ENCODE peak calls at places on chromosomes 16 and 17, in seven cellular contexts. B is NB4, A is keratinocyte, U is AG20443, R is Calu3, P is cardiac muscle cell, T is NCI-H1105. O is an unnamed sample.

GRCh38 chr17:37543527-37544122 is 53.9 kb downstream of the DUSP14 start:
- DNase-seq in B (no peak), A (no peak), U (no peak), R (no peak), P (no peak), T (no peak), O (no peak)

GRCh38 chr16:84266451-84266850 is 26.6 kb upstream of the KCNG4 start:
- DNase-seq in B (peak), A (no peak), U (peak), R (peak), P (peak), T (no peak), O (peak)

GRCh38 chr17:28130455-28130854 is 88.0 kb downstream of the NLK start:
- DNase-seq in B (no peak), A (no peak), U (no peak), R (no peak), P (no peak), T (no peak), O (no peak)

GRCh38 chr16:66740533-66740932 is 10.9 kb downstream of the DYNC1LI2 start:
- DNase-seq in B (no peak), A (no peak), U (peak), R (peak), P (no peak), T (no peak), O (no peak)

GRCh38 chr16:25014500-25015147 is 545 bp downstream of the ARHGAP17 start:
- DNase-seq in B (peak), A (no peak), U (peak), R (peak), P (peak), T (peak), O (peak)

GRCh38 chr16:56421976-56422669 is 3.2 kb downstream of the AMFR start:
- DNase-seq in B (no peak), A (no peak), U (no peak), R (no peak), P (no peak), T (no peak), O (no peak)

GRCh38 chr17:76246080-76247066 is 6.1 kb upstream of the RNF157 start:
- DNase-seq in B (peak), A (no peak), U (no peak), R (no peak), P (peak), T (no peak), O (no peak)

GRCh38 chr16:2024026-2024425 is 2.7 kb upstream of the NHERF2 start:
- DNase-seq in B (no peak), A (no peak), U (no peak), R (no peak), P (no peak), T (no peak), O (no peak)

GRCh38 chr17:78151514-78152008 is 5.4 kb downstream of the C17orf99 start:
- DNase-seq in B (no peak), A (no peak), U (peak), R (peak), P (no peak), T (no peak), O (no peak)

O was measured in BE2C.